ENCODE peak calls at places on chromosomes 6 and 20, in five cellular contexts. L, Y, K, H and A are unnamed samples.

GRCh38 chr20:10978713-10979112 is 304.9 kb upstream of the JAG1 start:
- DNase-seq in H (no peak), Y (no peak), K (peak), L (no peak), A (no peak)

GRCh38 chr20:10359621-10360040 is 74.4 kb downstream of the MKKS start:
- DNase-seq in L (no peak), H (no peak), Y (no peak), K (no peak), A (no peak)

GRCh38 chr6:16849280-16850210 is 88.3 kb upstream of the ATXN1 start:
- DNase-seq in L (no peak), Y (no peak), K (no peak), H (peak), A (peak)

GRCh38 chr20:34680586-34680985 is 3.7 kb upstream of the PIGU start:
- DNase-seq in K (no peak), L (no peak), Y (no peak), H (no peak), A (no peak)

GRCh38 chr6:501891-502601 is 110.5 kb downstream of the IRF4 start:
- DNase-seq in Y (peak), K (no peak), H (peak), L (peak), A (no peak)

GRCh38 chr20:18011482-18011881 is 42.7 kb downstream of the MGME1 start:
- DNase-seq in L (no peak), K (no peak), H (no peak), Y (no peak), A (no peak)

GRCh38 chr20:24460712-24461111 is 8.7 kb upstream of the SYNDIG1 start:
- DNase-seq in L (no peak), K (no peak), H (no peak), Y (no peak), A (no peak)

GRCh38 chr6:42778072-42778471 is 3.8 kb upstream of the BICRAL start:
- DNase-seq in H (no peak), K (no peak), Y (no peak), L (no peak), A (no peak)

GRCh38 chr20:14583413-14583812 is 246.0 kb upstream of the FLRT3 start:
- DNase-seq in H (no peak), Y (no peak), K (no peak), L (no peak), A (no peak)

GRCh38 chr6:106163446-106163965 is 77.4 kb downstream of the PRDM1 start:
- DNase-seq in Y (peak), L (no peak), H (no peak), K (no peak), A (peak)

GRCh38 chr6:91704531-91704930 is 1117.7 kb upstream of the MAP3K7 start:
- DNase-seq in L (no peak), H (no peak), Y (no peak), K (no peak), A (peak)

GRCh38 chr6:166286831-166287271 is 21.3 kb downstream of the PRR18 start:
- DNase-seq in H (no peak), L (no peak), Y (peak), K (no peak), A (no peak)

GRCh38 chr20:25308083-25308491 is 60.2 kb downstream of the PYGB start:
- DNase-seq in H (no peak), K (no peak), L (no peak), Y (no peak), A (no peak)

GRCh38 chr6:64817525-64817924 is 889.5 kb downstream of the EYS start:
- DNase-seq in H (no peak), Y (no peak), L (no peak), K (no peak), A (no peak)

GRCh38 chr6:70110128-70111022 is 192.5 kb downstream of the COL9A1 start:
- DNase-seq in L (no peak), H (no peak), Y (no peak), K (no peak), A (no peak)

GRCh38 chr20:8330785-8331699 is 199.0 kb downstream of the PLCB1 start:
- DNase-seq in Y (no peak), H (no peak), L (no peak), K (no peak), A (no peak)

GRCh38 chr6:159540152-159540551 is 152.9 kb downstream of the SOD2 start:
- DNase-seq in L (no peak), K (peak), Y (no peak), H (no peak), A (no peak)

GRCh38 chr20:53445276-53445675 is 148.4 kb downstream of the ZNF217 start:
- DNase-seq in H (no peak), K (no peak), Y (no peak), L (no peak), A (no peak)

GRCh38 chr6:70668499-70668812 is 773 bp downstream of the SMAP1 start:
- DNase-seq in L (no peak), Y (no peak), K (no peak), H (no peak), A (no peak)

GRCh38 chr6:163754866-163755265 is 340.3 kb downstream of the QKI start:
- DNase-seq in H (no peak), K (no peak), L (no peak), Y (no peak), A (no peak)

GRCh38 chr20:3842332-3842930 is 4.2 kb upstream of the MAVS start:
- DNase-seq in K (no peak), L (no peak), Y (no peak), H (peak), A (no peak)

GRCh38 chr6:68876792-68877493 is 241.9 kb downstream of the ADGRB3 start:
- DNase-seq in H (peak), L (no peak), Y (peak), K (no peak), A (no peak)